ENCODE peak calls at places on chromosomes 12 and 14, in nine cellular contexts. C is thyroid gland; L is OCI-LY7; H is uterus; G is BJ; P is D721Med; W is lower leg skin; B is activated CD8-positive, alpha-beta T cell treated with anti-CD3 and anti-CD28 coated beads for 36 hours; T is tibial nerve. M is an unnamed sample.

GRCh38 chr12:46523446-46523845 is 150.9 kb upstream of the SLC38A2 start:
- DNase-seq in H (no peak), T (no peak), G (no peak), W (no peak), B (no peak), C (no peak), P (no peak), L (no peak), M (no peak)

GRCh38 chr14:71675126-71675901 is 256.9 kb upstream of the RGS6 start:
- DNase-seq in L (no peak), W (no peak), B (no peak), C (no peak), T (no peak), G (no peak), P (no peak), H (no peak), M (no peak)

GRCh38 chr14:80212025-80212402 is 710 bp upstream of the DIO2 start:
- DNase-seq in G (no peak), P (no peak), L (no peak), W (no peak), T (no peak), C (peak; percentile 46), B (no peak), H (no peak), M (no peak)

GRCh38 chr12:6843118-6843902 is 2.6 kb downstream of the GNB3 start:
- DNase-seq in L (peak; percentile 68), G (no peak), T (no peak), B (no peak), P (no peak), C (no peak), W (no peak), H (no peak), M (no peak)

GRCh38 chr14:70186826-70187483 is 1.8 kb downstream of the SLC8A3 start:
- DNase-seq in B (peak; percentile 64), C (no peak), T (no peak), P (no peak), L (no peak), G (no peak), H (no peak), W (no peak), M (no peak)

GRCh38 chr14:101858791-101859537 is 97.5 kb downstream of the PPP2R5C start:
- DNase-seq in P (no peak), T (no peak), H (no peak), G (no peak), W (no peak), B (no peak), C (peak; percentile 82), L (no peak), M (no peak)

GRCh38 chr12:25648460-25648859 is 95.4 kb upstream of the LMNTD1 start:
- DNase-seq in G (peak; percentile 46), B (no peak), C (peak; percentile 50), W (peak; percentile 61), H (no peak), L (no peak), P (no peak), T (no peak), M (no peak)

GRCh38 chr12:45695035-45695434 is 34.5 kb upstream of the ARID2 start:
- DNase-seq in T (no peak), L (no peak), H (no peak), G (no peak), B (no peak), C (no peak), W (no peak), P (no peak), M (no peak)

GRCh38 chr14:22981090-22982012 is 1.0 kb downstream of the AJUBA start:
- DNase-seq in T (no peak), B (peak; percentile 15), H (no peak), P (no peak), C (peak; percentile 47), W (no peak), L (no peak), G (no peak), M (peak; percentile 40)

GRCh38 chr14:78227466-78228077 is 57.4 kb downstream of the NRXN3 start:
- DNase-seq in C (no peak), H (no peak), G (no peak), P (no peak), W (no peak), B (no peak), L (no peak), T (no peak), M (no peak)

GRCh38 chr12:111085100-111085499 is 164.7 kb upstream of the MYL2 start:
- DNase-seq in L (no peak), B (no peak), P (no peak), G (no peak), C (no peak), H (no peak), T (no peak), W (no peak), M (no peak)

GRCh38 chr14:22614240-22614799 is 16.2 kb downstream of the ABHD4 start:
- DNase-seq in L (peak; percentile 20), C (peak; percentile 84), T (no peak), W (no peak), B (no peak), H (no peak), P (no peak), G (peak; percentile 100), M (no peak)

DNA sequence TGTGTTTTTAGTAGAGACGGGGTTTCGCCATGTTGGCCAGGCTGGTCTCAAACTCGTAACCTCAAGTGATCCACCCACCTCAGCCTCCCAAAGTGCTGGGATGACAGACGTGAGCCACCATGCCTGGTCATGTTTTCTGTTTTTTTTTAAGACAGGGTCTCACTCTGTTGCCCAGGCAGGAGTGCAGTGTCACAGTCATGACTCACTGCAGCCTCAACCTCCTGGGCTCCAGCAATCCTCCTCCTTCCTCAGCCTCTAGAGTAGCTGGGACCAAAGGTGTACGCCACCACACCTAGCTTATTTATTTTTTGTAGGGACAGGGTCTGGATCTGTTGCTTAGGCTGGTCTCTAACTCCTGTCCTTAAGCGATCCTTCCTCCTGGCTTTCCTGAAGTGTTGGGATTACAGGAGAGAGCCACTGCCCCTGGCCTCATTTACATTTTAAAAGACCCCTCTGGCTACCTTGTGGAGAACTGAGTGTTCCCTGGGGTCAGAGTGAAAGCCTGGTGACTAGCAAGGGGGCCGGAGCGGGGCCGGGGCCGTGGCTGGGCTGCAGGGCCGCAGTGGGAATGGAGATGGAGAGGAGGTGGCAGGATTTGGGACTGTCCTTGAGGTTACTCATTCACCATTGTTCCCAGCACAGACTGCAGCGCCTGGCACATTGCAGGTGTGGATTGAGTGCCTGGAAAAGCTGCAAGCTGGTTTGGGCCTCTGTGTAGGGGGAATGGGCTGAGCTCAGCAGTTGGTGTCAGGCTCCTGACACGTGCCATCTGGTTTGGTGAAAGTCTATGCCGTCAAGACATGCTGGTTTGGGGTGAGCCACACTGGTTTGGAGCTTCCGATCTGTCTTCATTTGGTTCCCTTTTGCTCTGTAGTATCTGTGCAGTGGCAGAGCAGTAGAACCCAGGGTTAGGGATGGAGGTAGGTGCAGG is 18.1 kb downstream of the KMT5A start:
- DNase-seq in G (no peak), B (no peak), P (no peak), T (no peak), W (no peak), H (no peak), C (no peak), L (no peak), M (no peak)
- TF ChIP-seq CTCF in G (no peak), B (no peak), P (no peak), T (no peak), W (no peak), H (no peak), C (no peak), L (no peak), M (no peak)

DNA sequence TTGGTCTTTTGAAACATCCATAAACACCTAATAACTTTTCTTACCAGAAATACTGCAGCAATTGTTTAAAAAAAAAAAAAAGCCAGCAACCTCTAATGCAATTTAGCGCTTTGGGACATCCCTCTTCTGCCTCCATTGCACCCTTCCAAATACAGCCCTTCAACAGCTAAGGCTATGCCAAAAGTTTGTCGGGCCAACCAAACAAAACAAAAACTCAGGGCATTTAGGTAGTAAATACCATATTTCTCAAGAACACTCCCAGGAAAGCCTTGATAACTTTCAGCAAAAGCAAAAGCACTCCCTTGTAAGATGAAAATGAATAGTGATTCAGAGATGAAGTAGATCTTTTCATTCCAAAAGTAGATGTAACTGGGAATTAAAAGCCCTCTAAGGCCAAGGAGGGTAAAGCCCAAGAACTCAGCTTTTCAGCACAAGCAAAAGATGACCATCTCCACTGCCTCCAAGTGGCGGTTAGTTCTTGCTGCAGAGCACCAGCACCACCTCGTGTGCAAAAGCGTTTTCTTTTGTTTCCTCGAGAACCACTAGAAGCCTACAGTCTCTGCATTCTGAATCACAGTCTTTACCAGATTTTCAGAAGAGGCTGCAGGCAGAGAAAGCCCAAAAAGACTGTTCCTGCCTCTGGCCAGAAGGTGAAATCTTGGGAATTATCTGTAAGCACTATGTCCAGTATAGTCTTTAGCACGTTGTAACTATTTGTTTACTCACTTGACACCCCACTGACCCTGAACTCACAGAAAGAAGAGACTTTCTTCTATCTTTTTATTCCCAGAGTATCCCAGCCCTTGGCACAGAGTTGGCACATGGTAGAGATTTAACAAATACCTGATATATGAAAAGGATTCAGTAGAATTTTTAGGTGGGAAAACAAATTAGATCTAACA is 53.1 kb downstream of the SIX6 start:
- DNase-seq in L (peak; percentile 90), T (no peak), P (no peak), W (no peak), C (peak; percentile 50), H (peak; percentile 38), G (no peak), B (peak; percentile 54), M (no peak)
- TF ChIP-seq CTCF in L (peak; percentile 97), T (peak; percentile 36), P (peak; percentile 77), W (no peak), C (peak; percentile 61), H (peak; percentile 40), G (peak; percentile 63), B (peak; percentile 60), M (no peak)

GRCh38 chr12:119786539-119786938 is 90.6 kb downstream of the CIT start:
- DNase-seq in G (no peak), P (no peak), H (no peak), L (no peak), T (no peak), B (no peak), C (no peak), W (no peak), M (no peak)
- TF ChIP-seq CTCF in G (no peak), P (no peak), H (no peak), L (no peak), T (no peak), B (no peak), C (no peak), W (no peak), M (no peak)

GRCh38 chr14:35826952-35827416 is 846 bp downstream of the BRMS1L start:
- DNase-seq in P (no peak), T (no peak), G (no peak), L (no peak), B (no peak), C (no peak), W (no peak), H (no peak), M (no peak)

GRCh38 chr14:35825968-35826217 is 245 bp upstream of the BRMS1L start:
- DNase-seq in B (no peak), P (no peak), H (no peak), W (no peak), L (no peak), T (no peak), G (no peak), C (no peak), M (no peak)

GRCh38 chr14:35829449-35829848 is 3.3 kb downstream of the BRMS1L start:
- DNase-seq in P (no peak), G (no peak), C (no peak), T (no peak), H (no peak), W (no peak), B (no peak), L (no peak), M (no peak)

GRCh38 chr14:35827678-35828472 is 1.7 kb downstream of the BRMS1L start:
- DNase-seq in H (no peak), C (no peak), W (no peak), G (no peak), T (no peak), L (no peak), B (no peak), P (no peak), M (no peak)

GRCh38 chr14:35826218-35826951 is at the start of gene BRMS1L:
- DNase-seq in H (peak; percentile 98), G (peak; percentile 98), B (peak; percentile 99), C (peak; percentile 99), T (peak; percentile 95), P (peak; percentile 76), L (peak; percentile 99), W (peak; percentile 98), M (peak; percentile 90)
- TF ChIP-seq CTCF in H (peak; percentile 37), G (no peak), B (no peak), C (peak; percentile 6), T (peak; percentile 7), P (no peak), L (no peak), W (no peak), M (no peak)

M was measured in activated B cell treated with CpG ODN at 0.5 μM for 24 hours.